ENCODE peak calls at places on chromosomes 12 and 14, in seven cellular contexts. P is Jurkat, Clone E6-1; U is choroid plexus epithelial cell; E is Caco-2; R is epithelial cell of esophagus; Q is mesendoderm; K is kidney. O is an unnamed sample.

GRCh38 chr12:115553622-115554021 is 723.9 kb downstream of the MED13L start:
- DNase-seq in P (no peak), U (no peak), E (no peak), R (no peak), Q (no peak), K (no peak), O (no peak)

GRCh38 chr14:22764382-22764781 is 2.1 kb upstream of the OXA1L start:
- DNase-seq in P (peak), U (no peak), E (no peak), R (no peak), Q (no peak), K (no peak), O (no peak)

GRCh38 chr14:96797943-96798349 is 764 bp downstream of the VRK1 start:
- DNase-seq in P (no peak), U (peak), E (no peak), R (peak), Q (peak), K (no peak), O (no peak)

GRCh38 chr14:79044894-79045624 is 874.9 kb downstream of the NRXN3 start:
- DNase-seq in P (no peak), U (peak), E (no peak), R (peak), Q (peak), K (peak), O (no peak)

GRCh38 chr14:68377459-68377858 is 415.4 kb downstream of the ZFP36L1 start:
- DNase-seq in P (no peak), U (peak), E (no peak), R (no peak), Q (peak), K (no peak), O (no peak)

GRCh38 chr12:96140110-96140509 is 54.1 kb upstream of the ELK3 start:
- DNase-seq in P (no peak), U (peak), E (no peak), R (peak), Q (no peak), K (no peak), O (no peak)

GRCh38 chr12:85642810-85643209 is 193.4 kb downstream of the RASSF9 start:
- DNase-seq in P (no peak), U (peak), E (peak), R (peak), Q (peak), K (no peak), O (no peak)

GRCh38 chr12:95709152-95709551 is 81.4 kb downstream of the NTN4 start:
- DNase-seq in P (no peak), U (no peak), E (no peak), R (no peak), Q (no peak), K (no peak), O (no peak)

GRCh38 chr12:26473291-26473690 is 277.9 kb downstream of the SSPN start:
- DNase-seq in P (no peak), U (no peak), E (no peak), R (peak), Q (no peak), K (no peak), O (no peak)

GRCh38 chr12:64253356-64253755 is 31.3 kb upstream of the KICS2 start:
- DNase-seq in P (no peak), U (no peak), E (no peak), R (no peak), Q (no peak), K (no peak), O (no peak)

GRCh38 chr12:25591132-25591531 is 38.0 kb upstream of the LMNTD1 start:
- DNase-seq in P (peak), U (peak), E (peak), R (peak), Q (peak), K (no peak), O (no peak)

GRCh38 chr12:104108755-104109445 is 29.1 kb downstream of the NFYB start:
- DNase-seq in P (peak), U (peak), E (peak), R (peak), Q (peak), K (peak), O (peak)

GRCh38 chr12:3962661-3963483 is 89.7 kb upstream of the PARP11 start:
- DNase-seq in P (peak), U (no peak), E (peak), R (peak), Q (peak), K (no peak), O (peak)

DNA sequence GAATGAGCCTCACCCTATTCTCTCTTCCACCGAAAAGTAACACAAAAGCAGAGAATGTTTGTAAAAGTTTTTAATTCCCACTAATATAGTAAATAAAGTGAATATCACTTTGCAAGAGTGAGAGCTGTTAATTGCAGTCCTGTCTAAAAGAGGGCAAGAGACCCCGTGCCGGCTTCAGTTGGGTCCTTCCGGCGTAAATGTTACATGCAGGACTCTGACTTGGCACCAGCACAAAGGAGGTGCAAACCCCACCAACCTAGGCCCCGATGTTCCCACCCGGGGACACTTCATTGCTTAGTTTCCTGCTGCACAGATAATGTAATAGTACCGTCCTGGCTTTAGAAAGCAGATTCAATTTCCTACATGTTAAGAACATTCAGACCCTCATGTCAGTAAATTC is 66.0 kb upstream of the DYNC1H1 start:
- DNase-seq in P (no peak), U (no peak), E (no peak), R (no peak), Q (no peak), K (no peak), O (no peak)
- H3K4me3 ChIP-seq in P (no peak), U (no peak), E (no peak), R (no peak), Q (no peak), K (no peak), O (no peak)

DNA sequence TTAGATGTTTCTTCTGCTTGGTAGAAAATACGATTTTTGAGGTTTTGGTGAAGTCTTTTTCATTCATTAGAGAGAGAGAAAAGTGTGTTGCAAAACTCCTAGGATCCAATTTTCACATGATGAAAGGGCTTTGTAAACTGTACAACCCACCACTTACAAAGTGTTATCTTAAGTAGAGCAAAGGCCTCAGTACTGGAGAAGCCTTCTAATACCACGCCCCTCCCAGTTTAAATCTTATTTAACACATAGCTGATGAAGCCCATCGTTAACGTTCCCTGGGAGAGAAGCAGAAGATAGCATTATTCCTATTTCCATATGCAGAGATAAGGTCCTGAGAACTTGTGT is 884 bp downstream of the APOLD1 start:
- DNase-seq in P (no peak), U (peak), E (no peak), R (no peak), Q (no peak), K (no peak), O (no peak)
- H3K4me3 ChIP-seq in P (peak), U (peak), E (peak), R (peak), Q (no peak), K (peak), O (peak)

GRCh38 chr12:102005256-102005655 is 56.5 kb downstream of the WASHC3 start:
- DNase-seq in P (no peak), U (no peak), E (no peak), R (no peak), Q (peak), K (no peak), O (no peak)

GRCh38 chr12:102008615-102009126 is 53.1 kb downstream of the WASHC3 start:
- DNase-seq in P (no peak), U (no peak), E (no peak), R (no peak), Q (no peak), K (no peak), O (no peak)

GRCh38 chr12:102009796-102010195 is 52.0 kb downstream of the WASHC3 start:
- DNase-seq in P (no peak), U (no peak), E (no peak), R (no peak), Q (no peak), K (no peak), O (no peak)

DNA sequence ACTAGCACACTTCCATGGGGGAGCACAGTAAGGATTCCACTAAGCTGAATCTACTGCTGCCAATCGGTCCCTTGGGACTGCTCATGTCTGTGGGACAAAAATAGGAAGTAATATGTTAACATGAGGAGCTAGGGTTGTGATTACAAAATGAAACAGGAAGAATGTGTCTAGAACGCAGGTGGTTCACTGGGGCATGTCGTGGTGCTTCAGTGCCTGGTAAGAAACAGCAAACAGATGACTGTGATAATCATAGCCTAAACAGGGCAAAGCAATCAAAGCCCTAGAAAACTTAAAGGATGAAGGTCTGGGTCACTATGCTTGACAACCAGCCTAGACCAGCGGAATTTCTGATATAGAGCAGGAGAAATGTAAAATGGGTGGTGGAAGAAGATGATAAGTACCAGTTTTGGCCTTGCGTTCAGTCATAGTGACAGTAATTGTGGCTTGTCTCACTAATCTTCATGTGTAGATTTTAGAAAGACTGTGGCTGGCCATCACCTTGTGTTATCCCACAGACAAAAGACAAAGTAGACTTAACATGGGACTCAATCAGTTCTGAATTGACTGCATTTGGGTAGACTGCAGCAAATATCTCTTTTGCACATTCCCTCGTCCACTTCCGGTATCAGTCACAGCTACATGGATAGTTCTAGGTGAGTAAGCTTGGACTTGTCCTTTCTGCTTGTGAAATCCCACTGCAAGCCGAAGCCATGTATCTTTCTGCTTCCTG is 51.4 kb downstream of the WASHC3 start:
- DNase-seq in P (no peak), U (no peak), E (no peak), R (peak), Q (no peak), K (no peak), O (no peak)
- H3K4me3 ChIP-seq in P (no peak), U (no peak), E (no peak), R (no peak), Q (no peak), K (no peak), O (no peak)

DNA sequence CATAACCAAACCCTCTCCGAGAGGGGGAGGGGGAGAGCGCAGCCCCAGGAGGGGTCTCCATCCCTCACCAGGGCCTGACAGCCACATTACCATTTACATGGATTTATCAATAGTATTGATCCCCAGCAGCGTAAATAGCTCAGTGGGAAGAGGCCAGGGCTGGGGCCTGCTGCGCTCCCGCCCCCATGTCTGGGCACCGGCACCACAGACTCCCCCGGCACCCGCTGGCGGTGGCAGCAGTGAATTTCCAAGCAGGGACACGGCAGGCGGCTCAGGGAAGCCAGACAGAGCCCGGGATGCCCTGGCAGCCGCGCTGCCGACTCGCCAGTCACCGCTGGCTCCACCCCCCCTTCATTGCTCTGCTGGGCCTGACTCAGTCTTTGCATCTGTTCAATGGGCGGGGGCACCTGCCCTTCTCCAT is 2.3 kb downstream of the NCOR2 start:
- DNase-seq in P (no peak), U (no peak), E (no peak), R (peak), Q (peak), K (peak), O (no peak)
- H3K4me3 ChIP-seq in P (no peak), U (peak), E (no peak), R (no peak), Q (no peak), K (peak), O (no peak)

DNA sequence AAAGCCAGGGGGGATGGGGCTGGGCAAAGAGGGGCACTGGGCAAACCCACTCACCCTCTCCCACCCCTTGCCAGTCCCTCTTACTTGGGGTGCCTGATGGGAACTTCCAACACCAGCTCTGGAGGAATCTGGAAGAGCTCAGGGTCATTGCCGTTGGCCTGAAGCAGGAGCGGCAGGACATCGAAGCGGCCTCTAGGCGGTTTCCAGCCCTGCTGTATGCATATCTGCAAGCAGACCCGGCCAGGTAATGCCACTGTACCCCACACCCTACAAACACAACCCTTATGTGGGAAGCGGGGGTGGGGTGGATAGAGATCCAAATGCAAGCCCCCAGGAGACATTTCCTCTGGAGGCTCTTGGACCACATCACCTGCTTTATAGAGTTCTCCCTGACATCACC is 83.6 kb downstream of the NOS1 start:
- DNase-seq in P (no peak), U (no peak), E (no peak), R (no peak), Q (peak), K (no peak), O (no peak)
- H3K4me3 ChIP-seq in P (no peak), U (no peak), E (no peak), R (no peak), Q (no peak), K (no peak), O (no peak)

GRCh38 chr14:94673071-94673470 is 60.9 kb downstream of the SERPINA3 start:
- DNase-seq in P (no peak), U (no peak), E (no peak), R (no peak), Q (no peak), K (no peak), O (no peak)

GRCh38 chr14:94675036-94675435 is 62.8 kb downstream of the SERPINA3 start:
- DNase-seq in P (no peak), U (no peak), E (no peak), R (no peak), Q (no peak), K (no peak), O (no peak)

GRCh38 chr14:94676495-94677238 is 64.5 kb downstream of the SERPINA3 start:
- DNase-seq in P (no peak), U (no peak), E (no peak), R (no peak), Q (no peak), K (no peak), O (no peak)

GRCh38 chr14:94671870-94672444 is 59.8 kb downstream of the SERPINA3 start:
- DNase-seq in P (no peak), U (no peak), E (no peak), R (no peak), Q (peak), K (no peak), O (no peak)

DNA sequence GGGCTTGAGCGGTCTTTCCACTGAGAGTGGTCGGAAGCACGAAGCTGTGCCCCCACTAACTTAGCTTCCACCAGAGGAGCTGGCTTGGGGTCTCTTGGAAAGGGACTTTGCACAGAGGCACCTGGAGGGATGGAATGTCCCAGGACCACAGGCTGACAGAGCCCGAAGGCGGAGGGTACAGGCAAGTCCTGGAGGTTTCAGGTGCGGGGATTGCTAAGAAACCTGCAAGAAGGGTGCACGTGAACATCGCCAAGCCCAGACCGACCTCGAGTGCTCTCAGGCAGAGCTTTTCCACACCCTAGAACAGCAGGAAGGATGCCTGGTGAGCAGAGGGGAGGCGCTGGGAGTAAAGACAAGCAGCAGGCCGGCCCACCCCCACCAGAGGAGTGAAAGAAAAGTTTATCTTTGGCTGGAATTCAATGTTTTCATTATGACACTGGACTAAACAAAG is 61.6 kb downstream of the SERPINA3 start:
- DNase-seq in P (no peak), U (peak), E (no peak), R (no peak), Q (no peak), K (no peak), O (no peak)
- H3K4me3 ChIP-seq in P (no peak), U (no peak), E (no peak), R (no peak), Q (no peak), K (no peak), O (no peak)

DNA sequence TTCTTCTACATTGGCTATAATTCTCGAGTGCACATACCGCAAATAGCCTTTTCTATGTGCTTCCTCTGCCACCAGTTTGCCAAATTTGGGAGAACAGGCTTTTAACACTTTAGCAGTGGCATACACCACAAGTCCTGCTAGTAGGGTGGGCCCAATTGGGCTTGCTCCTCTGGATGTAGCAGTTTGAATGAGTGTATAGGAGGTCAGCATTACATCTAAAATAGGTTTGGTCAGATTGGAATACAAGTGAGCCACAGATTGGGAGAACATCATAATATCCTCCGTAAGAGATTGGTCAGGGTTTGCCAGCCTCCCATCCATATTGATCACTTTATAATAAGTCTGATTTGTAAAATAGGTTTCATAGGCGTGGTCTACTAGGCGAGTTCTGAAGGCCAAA is 902 bp downstream of the ABCD2 start:
- DNase-seq in P (no peak), U (no peak), E (no peak), R (no peak), Q (no peak), K (no peak), O (no peak)
- H3K4me3 ChIP-seq in P (no peak), U (no peak), E (no peak), R (no peak), Q (no peak), K (peak), O (peak)

GRCh38 chr12:40312982-40313576 is 88.3 kb downstream of the LRRK2 start:
- DNase-seq in P (no peak), U (peak), E (no peak), R (peak), Q (no peak), K (no peak), O (no peak)
- H3K4me3 ChIP-seq in P (no peak), U (no peak), E (no peak), R (no peak), Q (no peak), K (no peak), O (no peak)

GRCh38 chr12:129827102-129827873 is 76.5 kb downstream of the TMEM132D start:
- DNase-seq in P (no peak), U (no peak), E (no peak), R (no peak), Q (peak), K (no peak), O (no peak)

GRCh38 chr12:129825316-129825715 is 78.5 kb downstream of the TMEM132D start:
- DNase-seq in P (no peak), U (no peak), E (no peak), R (no peak), Q (no peak), K (no peak), O (no peak)

GRCh38 chr12:129826273-129826672 is 77.6 kb downstream of the TMEM132D start:
- DNase-seq in P (no peak), U (no peak), E (no peak), R (no peak), Q (peak), K (no peak), O (no peak)

GRCh38 chr12:129830796-129831195 is 73.0 kb downstream of the TMEM132D start:
- DNase-seq in P (no peak), U (no peak), E (no peak), R (no peak), Q (peak), K (no peak), O (no peak)

DNA sequence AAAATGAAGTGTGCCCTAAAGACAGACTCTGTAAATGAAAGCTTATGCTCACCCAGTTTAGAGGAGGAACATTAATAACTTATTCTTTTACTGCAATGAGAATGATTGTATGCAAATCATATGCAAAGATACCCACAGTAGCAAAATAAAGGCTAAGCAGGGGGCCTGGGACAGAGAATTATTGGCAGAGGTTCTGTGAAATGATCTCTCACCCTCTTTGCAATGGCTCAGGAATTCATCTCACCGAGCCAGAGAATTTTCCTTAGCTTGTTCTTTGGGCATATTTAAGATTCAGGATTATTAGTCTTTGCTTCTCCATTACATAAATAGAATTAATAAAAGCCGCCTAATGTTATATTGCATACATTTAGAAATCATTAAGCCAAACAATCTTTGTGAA is 75.8 kb downstream of the TMEM132D start:
- DNase-seq in P (no peak), U (peak), E (no peak), R (no peak), Q (peak), K (no peak), O (no peak)
- H3K4me3 ChIP-seq in P (no peak), U (no peak), E (no peak), R (no peak), Q (no peak), K (no peak), O (no peak)